ENCODE peak calls at places on chromosomes 2 and 18, in five cellular contexts. K is hepatocyte, J is fibroblast of lung, M is HCT116, R is H9. P is an unnamed sample.

GRCh38 chr18:48629730-48630324 is 91.0 kb downstream of the CTIF start:
- DNase-seq in R (no peak), M (peak; percentile 76), K (peak; percentile 66), J (peak; percentile 94), P (no peak)

GRCh38 chr2:146321175-146321574 is 1523.7 kb upstream of the ACVR2A start:
- DNase-seq in R (no peak), M (no peak), J (peak; percentile 42), K (no peak), P (no peak)

GRCh38 chr2:29516767-29517166 is 401.6 kb downstream of the CLIP4 start:
- DNase-seq in R (no peak), M (no peak), J (no peak), K (no peak), P (no peak)

GRCh38 chr2:46122318-46122970 is 174.8 kb upstream of the EPAS1 start:
- DNase-seq in M (no peak), J (peak; percentile 35), R (no peak), K (no peak), P (no peak)

GRCh38 chr2:128450211-128451015 is 131.7 kb upstream of the HS6ST1 start:
- DNase-seq in M (no peak), J (no peak), K (no peak), R (peak; percentile 20), P (no peak)

GRCh38 chr2:28608061-28608828 is 112.4 kb downstream of the PLB1 start:
- DNase-seq in J (no peak), R (no peak), M (no peak), K (no peak), P (no peak)

GRCh38 chr2:212073360-212073759 is 465.2 kb downstream of the ERBB4 start:
- DNase-seq in R (no peak), K (no peak), J (no peak), M (no peak), P (no peak)

GRCh38 chr18:75157359-75157758 is 51.6 kb downstream of the PTGR3 start:
- DNase-seq in M (no peak), K (no peak), J (no peak), R (no peak), P (no peak)

GRCh38 chr2:223779877-223780276 is 57.5 kb downstream of the AP1S3 start:
- DNase-seq in J (peak; percentile 42), M (peak; percentile 60), K (peak; percentile 45), R (peak; percentile 72), P (no peak)

GRCh38 chr2:72919414-72920316 is 2.3 kb downstream of the EMX1 start:
- DNase-seq in M (no peak), R (peak; percentile 62), K (no peak), J (peak; percentile 22), P (no peak)

GRCh38 chr2:131040661-131041401 is 52.4 kb downstream of the FAM168B start:
- DNase-seq in R (peak; percentile 59), M (no peak), J (peak; percentile 37), K (peak; percentile 2), P (no peak)

GRCh38 chr2:102453497-102453896 is 19.5 kb upstream of the SLC9A4 start:
- DNase-seq in R (no peak), M (no peak), J (no peak), K (no peak), P (no peak)

GRCh38 chr2:166197446-166197845 is 69.6 kb upstream of the SCN1A start:
- DNase-seq in K (no peak), J (peak; percentile 55), M (no peak), R (no peak), P (no peak)

GRCh38 chr18:34840416-34840815 is 130.3 kb downstream of the DTNA start:
- DNase-seq in J (no peak), K (no peak), M (no peak), R (no peak), P (no peak)

GRCh38 chr18:11906181-11906580 is 1.9 kb downstream of the MPPE1 start:
- DNase-seq in R (no peak), J (no peak), M (no peak), K (no peak), P (no peak)

GRCh38 chr18:42231796-42232195 is 276.8 kb downstream of the PIK3C3 start:
- DNase-seq in R (no peak), J (no peak), M (no peak), K (no peak), P (no peak)

GRCh38 chr2:192828947-192829346 is 634.2 kb upstream of the TMEFF2 start:
- DNase-seq in K (no peak), R (no peak), M (no peak), J (no peak), P (no peak)

GRCh38 chr2:237625216-237625705 is 2.1 kb upstream of the LRRFIP1 start:
- DNase-seq in J (no peak), R (peak; percentile 12), M (no peak), K (no peak), P (no peak)

GRCh38 chr2:165697727-165698620 is 96.1 kb downstream of the GALNT3 start:
- DNase-seq in R (peak; percentile 51), M (no peak), J (no peak), K (no peak), P (no peak)

GRCh38 chr2:29322011-29322410 is 206.8 kb downstream of the CLIP4 start:
- DNase-seq in M (no peak), J (no peak), K (no peak), R (no peak), P (no peak)

GRCh38 chr2:178450574-178451429 is at the start of the genes PJVK and PRKRA:
- DNase-seq in R (peak; percentile 97), J (peak; percentile 98), K (peak; percentile 100), M (peak; percentile 91), P (peak; percentile 25)

GRCh38 chr2:7612969-7613368 is 695.8 kb downstream of the RNF144A start:
- DNase-seq in K (no peak), R (no peak), J (no peak), M (no peak), P (no peak)

GRCh38 chr18:35470440-35470839 is 27.3 kb downstream of the INO80C start:
- DNase-seq in M (no peak), K (no peak), J (peak; percentile 49), R (no peak), P (no peak)

GRCh38 chr2:174094542-174094941 is 129.4 kb upstream of the SP3 start:
- DNase-seq in M (no peak), R (no peak), K (no peak), J (no peak), P (no peak)

GRCh38 chr2:157325786-157326185 is at the start of gene ERMN:
- DNase-seq in R (peak; percentile 54), M (no peak), J (no peak), K (no peak), P (no peak)

GRCh38 chr2:231398585-231398984 is 3.1 kb downstream of the B3GNT7 start:
- DNase-seq in K (no peak), M (no peak), J (no peak), R (no peak), P (no peak)

GRCh38 chr2:113328043-113328442 is 49.3 kb upstream of the PAX8 start:
- DNase-seq in K (no peak), M (no peak), R (no peak), J (no peak), P (no peak)

DNA sequence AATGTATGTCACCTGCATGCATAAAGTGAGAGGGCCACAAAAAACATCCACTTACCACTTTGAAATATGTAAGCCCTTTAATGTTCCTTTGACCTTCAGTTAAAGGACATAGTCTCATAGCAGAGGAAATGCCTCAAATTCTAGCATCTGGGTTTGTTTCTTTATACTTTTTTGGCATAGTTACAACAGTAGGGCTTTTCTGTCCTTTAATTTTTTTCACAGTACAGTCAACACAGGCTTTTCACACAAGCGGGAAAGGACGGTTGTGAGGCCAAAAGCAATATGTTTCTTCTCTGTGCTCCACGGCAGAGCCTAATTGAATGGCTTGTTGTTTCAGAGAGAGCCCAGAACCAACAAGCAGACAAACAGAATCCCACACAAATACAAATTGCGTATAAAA is 57.6 kb downstream of the CRIM1 start:
- DNase-seq in J (peak; percentile 71), R (no peak), K (no peak), M (no peak), P (no peak)
- H4K20me1 ChIP-seq in J (peaks cover 1% of the 10 kb centered on the region), R (no peaks in the 10 kb centered on the region), K (peaks cover 3% of the 10 kb centered on the region), M (peaks cover 5% of the 10 kb centered on the region), P (no peaks in the 10 kb centered on the region)

GRCh38 chr2:41496908-41497307 is 550.9 kb upstream of the PKDCC start:
- DNase-seq in M (no peak), R (no peak), J (no peak), K (no peak), P (no peak)
- H3K9me3 ChIP-seq in M (peaks cover 10% of the 10 kb centered on the region), R (peaks cover 58% of the 10 kb centered on the region), J (no peaks in the 10 kb centered on the region), K (no peaks in the 10 kb centered on the region), P (peaks cover 3% of the 10 kb centered on the region)

DNA sequence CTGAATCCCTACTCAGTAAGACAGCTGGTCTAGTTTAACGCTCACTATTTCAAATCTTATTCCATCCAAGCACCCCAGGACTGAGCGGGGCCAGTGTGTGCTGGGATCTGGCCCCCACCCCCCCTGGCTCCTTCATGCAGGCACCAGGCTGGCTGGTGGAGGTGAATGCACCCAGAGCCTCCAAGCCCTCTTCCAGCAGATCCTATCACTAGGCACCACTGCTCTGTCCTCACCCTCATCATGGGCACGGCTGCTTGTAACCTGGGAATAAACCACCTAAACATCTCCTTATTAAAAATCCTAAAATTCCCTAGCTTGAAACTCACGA is 194.3 kb downstream of the ARL4C start:
- DNase-seq in J (no peak), R (no peak), M (no peak), K (no peak), P (no peak)
- TF ChIP-seq CTCF in J (no peak), R (no peak), M (no peak), K (no peak), P (no peak)

GRCh38 chr2:216119144-216119543 is 10.0 kb downstream of the XRCC5 start:
- DNase-seq in M (no peak), J (peak; percentile 31), K (no peak), R (no peak), P (no peak)
- H4K20me1 ChIP-seq in M (peaks cover 38% of the 10 kb centered on the region), J (no peaks in the 10 kb centered on the region), K (no peaks in the 10 kb centered on the region), R (no peaks in the 10 kb centered on the region), P (no peaks in the 10 kb centered on the region)

GRCh38 chr2:31675485-31675901 is 94.8 kb upstream of the SRD5A2 start:
- DNase-seq in J (no peak), K (no peak), M (peak; percentile 15), R (peak; percentile 79), P (no peak)
- H3K9me3 ChIP-seq in J (no peaks in the 10 kb centered on the region), K (no peaks in the 10 kb centered on the region), M (no peaks in the 10 kb centered on the region), R (no peaks in the 10 kb centered on the region), P (no peaks in the 10 kb centered on the region)

DNA sequence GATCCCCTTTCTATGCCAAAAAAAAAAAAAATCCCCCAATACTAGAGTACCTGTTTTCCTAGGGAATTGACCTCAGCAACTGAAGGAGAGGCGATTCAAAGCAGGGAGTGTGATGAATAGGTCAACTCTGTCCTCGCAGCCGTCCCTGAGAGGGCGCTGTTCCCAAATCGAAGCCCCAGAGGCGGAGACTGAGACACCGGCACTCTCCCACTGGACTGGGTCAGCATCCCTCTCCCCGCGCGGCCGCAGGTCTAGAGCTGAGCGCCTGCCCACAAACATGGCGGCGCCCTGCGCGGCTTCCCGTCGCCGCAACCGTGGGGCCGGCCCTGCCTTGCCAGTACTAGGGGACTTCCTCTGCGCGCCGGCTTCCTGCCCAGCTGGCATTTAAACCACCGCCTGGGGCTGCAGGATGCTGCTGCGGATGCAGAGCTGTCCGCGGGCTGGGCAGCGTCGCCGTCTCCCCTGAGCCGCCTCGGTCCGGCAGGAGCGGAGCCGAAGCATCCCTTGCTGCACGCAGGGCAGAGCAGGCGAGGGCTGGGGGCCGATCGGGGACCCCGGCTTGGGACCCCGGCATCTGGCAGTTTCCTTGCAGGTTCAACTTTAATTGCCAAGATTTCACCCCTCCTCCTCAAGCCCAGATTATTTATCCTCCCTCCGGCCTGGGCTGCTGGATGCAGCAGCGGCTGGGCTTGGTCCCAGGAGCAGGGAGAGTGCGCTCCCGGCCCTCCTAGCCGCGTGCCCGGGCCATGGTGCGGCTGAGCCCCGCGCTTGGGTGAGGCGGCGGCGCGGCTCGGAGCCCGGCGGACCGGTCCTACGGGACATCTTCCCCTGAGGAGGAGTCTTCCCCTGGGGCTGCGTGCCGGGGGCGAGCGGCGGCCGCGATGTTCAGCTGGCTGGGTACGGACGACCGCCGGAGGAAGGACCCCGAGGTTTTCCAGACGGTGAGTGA is at the start of gene EHD3:
- DNase-seq in K (peak; percentile 94), M (no peak), J (peak; percentile 87), R (peak; percentile 99), P (no peak)
- TF ChIP-seq CTCF in K (peak; percentile 68), M (peak; percentile 26), J (peak; percentile 55), R (peak; percentile 89), P (peak; percentile 45)